ENCODE peak calls at places on chromosome 7, in four cellular contexts. Z is anterior cingulate cortex; A is stimulated activated CD4-positive, alpha-beta T cell treated with anti-CD3 and anti-CD28 coated beads, Interleukin-1b, Interleukin-23, amount 100 ng/mL, for 1 hour; W is esophagus squamous epithelium. T is an unnamed sample.

GRCh38 chr7:87934699-87935372 is 785 bp downstream of the ADAM22 start:
- DNase-seq in Z (peak), A (no peak), W (no peak), T (peak)

GRCh38 chr7:151626422-151627115 is 106.9 kb upstream of the RHEB start:
- DNase-seq in Z (no peak), A (no peak), W (no peak), T (no peak)

GRCh38 chr7:43763183-43763582 is 4.7 kb downstream of the BLVRA start:
- DNase-seq in Z (no peak), A (no peak), W (no peak), T (no peak)

GRCh38 chr7:157926521-157927167 is 589.8 kb downstream of the DNAJB6 start:
- DNase-seq in Z (no peak), A (no peak), W (no peak), T (no peak)

GRCh38 chr7:44540592-44541027 is 520 bp downstream of the NPC1L1 start:
- DNase-seq in Z (no peak), A (no peak), W (no peak), T (no peak)

GRCh38 chr7:42952328-42952727 is 20.2 kb downstream of the MRPL32 start:
- DNase-seq in Z (no peak), A (no peak), W (no peak), T (no peak)

GRCh38 chr7:106329408-106329807 is 44.6 kb upstream of the NAMPT start:
- DNase-seq in Z (no peak), A (no peak), W (no peak), T (no peak)

GRCh38 chr7:103811997-103812396 is 177.5 kb downstream of the RELN start:
- DNase-seq in Z (no peak), A (no peak), W (no peak), T (no peak)

GRCh38 chr7:101179117-101179779 is 845 bp downstream of the NAT16 start:
- DNase-seq in Z (no peak), A (no peak), W (no peak), T (no peak)

GRCh38 chr7:149071641-149072437 is 18.7 kb downstream of the ZNF786 start:
- DNase-seq in Z (no peak), A (no peak), W (no peak), T (peak)

GRCh38 chr7:149454006-149454405 is 6.9 kb downstream of the ZNF777 start:
- DNase-seq in Z (no peak), A (no peak), W (no peak), T (no peak)

GRCh38 chr7:106617860-106618259 is 43.1 kb downstream of the CCDC71L start:
- DNase-seq in Z (no peak), A (no peak), W (no peak), T (no peak)

GRCh38 chr7:129768614-129769399 is 157.3 kb downstream of the NRF1 start:
- DNase-seq in Z (no peak), A (no peak), W (no peak), T (no peak)

GRCh38 chr7:111042842-111043241 is 48.1 kb upstream of the LRRN3 start:
- DNase-seq in Z (no peak), A (no peak), W (no peak), T (no peak)

GRCh38 chr7:139683137-139683871 is 94.5 kb downstream of the HIPK2 start:
- DNase-seq in Z (no peak), A (no peak), W (no peak), T (no peak)

GRCh38 chr7:121831320-121831719 is 41.6 kb upstream of the PTPRZ1 start:
- DNase-seq in Z (peak), A (no peak), W (no peak), T (no peak)

GRCh38 chr7:120785056-120785455 is 72.9 kb downstream of the TSPAN12 start:
- DNase-seq in Z (no peak), A (no peak), W (no peak), T (no peak)

GRCh38 chr7:30918676-30919075 is 7.0 kb downstream of the AQP1 start:
- DNase-seq in Z (peak), A (no peak), W (no peak), T (no peak)

GRCh38 chr7:43572516-43573049 is 10.3 kb upstream of the STK17A start:
- DNase-seq in Z (no peak), A (no peak), W (no peak), T (peak)

GRCh38 chr7:128103498-128104108 is 72.4 kb upstream of the LRRC4 start:
- DNase-seq in Z (no peak), A (no peak), W (no peak), T (peak)

GRCh38 chr7:54788664-54789063 is 29.7 kb upstream of the SEC61G start:
- DNase-seq in Z (peak), A (no peak), W (no peak), T (peak)

GRCh38 chr7:95693551-95694333 is 78.6 kb upstream of the DYNC1I1 start:
- DNase-seq in Z (no peak), A (no peak), W (no peak), T (no peak)

GRCh38 chr7:141649137-141649864 is 52.7 kb downstream of the DENND11 start:
- DNase-seq in Z (no peak), A (no peak), W (no peak), T (no peak)

GRCh38 chr7:148802101-148802493 is 82.0 kb downstream of the EZH2 start:
- DNase-seq in Z (no peak), A (no peak), W (no peak), T (no peak)

GRCh38 chr7:13742719-13743640 is 246.5 kb downstream of the ETV1 start:
- DNase-seq in Z (peak), A (no peak), W (no peak), T (peak)

GRCh38 chr7:139725843-139726484 is 51.8 kb downstream of the HIPK2 start:
- DNase-seq in Z (no peak), A (no peak), W (no peak), T (no peak)

GRCh38 chr7:43018446-43018845 is 86.3 kb downstream of the MRPL32 start:
- DNase-seq in Z (no peak), A (no peak), W (no peak), T (no peak)

GRCh38 chr7:123635551-123636359 is 19.9 kb upstream of the LMOD2 start:
- DNase-seq in Z (no peak), A (no peak), W (no peak), T (peak)

GRCh38 chr7:100407285-100408180 is 21.0 kb downstream of the ZCWPW1 start:
- DNase-seq in Z (no peak), A (no peak), W (no peak), T (peak)